ENCODE peak calls at places on chromosomes 12 and 14, in eight cellular contexts. One of them, this sample, is unnamed.
A peak's percentile ranks its signal among the peaks of the same experiment; 100 is the strongest.

GRCh38 chr12:60072911-60073310 is 477.1 kb downstream of the SLC16A7 start:
- DNase-seq in NCI-H1092 treated with DMSO at 0.1 percent for 48 hours: no peak
- DNase-seq in T-helper 17 cell: no peak
- DNase-seq in ovary: no peak
- DNase-seq in AG10803: peak; percentile 55
- DNase-seq in activated CD4-positive, alpha-beta T cell treated with anti-CD3 and anti-CD28 coated beads, Interleukin-2, amount 10 ng/mL, durations not matched to agents 24 days and 14 days: no peak
- DNase-seq in uterus: no peak
- DNase-seq in GM13977: no peak
- DNase-seq in this sample: no peak

GRCh38 chr12:112728909-112729308 is 62.6 kb upstream of the RPH3A start:
- DNase-seq in NCI-H1092 treated with DMSO at 0.1 percent for 48 hours: no peak
- DNase-seq in T-helper 17 cell: no peak
- DNase-seq in ovary: no peak
- DNase-seq in AG10803: no peak
- DNase-seq in activated CD4-positive, alpha-beta T cell treated with anti-CD3 and anti-CD28 coated beads, Interleukin-2, amount 10 ng/mL, durations not matched to agents 24 days and 14 days: no peak
- DNase-seq in uterus: no peak
- DNase-seq in GM13977: no peak
- DNase-seq in this sample: no peak

GRCh38 chr12:57694459-57695019 is 607 bp downstream of the OS9 start:
- DNase-seq in NCI-H1092 treated with DMSO at 0.1 percent for 48 hours: peak; percentile 3
- DNase-seq in T-helper 17 cell: no peak
- DNase-seq in ovary: peak; percentile 30
- DNase-seq in AG10803: no peak
- DNase-seq in activated CD4-positive, alpha-beta T cell treated with anti-CD3 and anti-CD28 coated beads, Interleukin-2, amount 10 ng/mL, durations not matched to agents 24 days and 14 days: no peak
- DNase-seq in uterus: no peak
- DNase-seq in GM13977: no peak
- DNase-seq in this sample: no peak

GRCh38 chr12:6962285-6963015 is 8.0 kb downstream of the PHB2 start:
- DNase-seq in NCI-H1092 treated with DMSO at 0.1 percent for 48 hours: no peak
- DNase-seq in T-helper 17 cell: no peak
- DNase-seq in ovary: peak; percentile 24
- DNase-seq in AG10803: no peak
- DNase-seq in activated CD4-positive, alpha-beta T cell treated with anti-CD3 and anti-CD28 coated beads, Interleukin-2, amount 10 ng/mL, durations not matched to agents 24 days and 14 days: no peak
- DNase-seq in uterus: no peak
- DNase-seq in GM13977: no peak
- DNase-seq in this sample: no peak

GRCh38 chr14:103562385-103563088 is at the start of the genes BAG5 and COA8:
- DNase-seq in NCI-H1092 treated with DMSO at 0.1 percent for 48 hours: peak; percentile 83
- DNase-seq in T-helper 17 cell: peak; percentile 76
- DNase-seq in ovary: peak; percentile 78
- DNase-seq in AG10803: peak; percentile 84
- DNase-seq in activated CD4-positive, alpha-beta T cell treated with anti-CD3 and anti-CD28 coated beads, Interleukin-2, amount 10 ng/mL, durations not matched to agents 24 days and 14 days: peak; percentile 96
- DNase-seq in uterus: peak; percentile 85
- DNase-seq in GM13977: peak; percentile 98
- DNase-seq in this sample: no peak

GRCh38 chr14:55152052-55152753 is 23.2 kb downstream of the LGALS3 start:
- DNase-seq in NCI-H1092 treated with DMSO at 0.1 percent for 48 hours: no peak
- DNase-seq in T-helper 17 cell: no peak
- DNase-seq in ovary: no peak
- DNase-seq in AG10803: peak; percentile 52
- DNase-seq in activated CD4-positive, alpha-beta T cell treated with anti-CD3 and anti-CD28 coated beads, Interleukin-2, amount 10 ng/mL, durations not matched to agents 24 days and 14 days: no peak
- DNase-seq in uterus: no peak
- DNase-seq in GM13977: no peak
- DNase-seq in this sample: no peak

GRCh38 chr12:67909091-67909531 is 80.1 kb upstream of the IFNG-AS1 start:
- DNase-seq in NCI-H1092 treated with DMSO at 0.1 percent for 48 hours: no peak
- DNase-seq in T-helper 17 cell: no peak
- DNase-seq in ovary: no peak
- DNase-seq in AG10803: peak; percentile 95
- DNase-seq in activated CD4-positive, alpha-beta T cell treated with anti-CD3 and anti-CD28 coated beads, Interleukin-2, amount 10 ng/mL, durations not matched to agents 24 days and 14 days: no peak
- DNase-seq in uterus: no peak
- DNase-seq in GM13977: no peak
- DNase-seq in this sample: no peak

GRCh38 chr14:74133833-74134481 is 49.2 kb downstream of the LIN52 start:
- DNase-seq in NCI-H1092 treated with DMSO at 0.1 percent for 48 hours: no peak
- DNase-seq in T-helper 17 cell: no peak
- DNase-seq in ovary: no peak
- DNase-seq in AG10803: no peak
- DNase-seq in activated CD4-positive, alpha-beta T cell treated with anti-CD3 and anti-CD28 coated beads, Interleukin-2, amount 10 ng/mL, durations not matched to agents 24 days and 14 days: no peak
- DNase-seq in uterus: no peak
- DNase-seq in GM13977: no peak
- DNase-seq in this sample: no peak

GRCh38 chr12:3409662-3410061 is 81.3 kb upstream of the PRMT8 start:
- DNase-seq in NCI-H1092 treated with DMSO at 0.1 percent for 48 hours: no peak
- DNase-seq in T-helper 17 cell: no peak
- DNase-seq in ovary: no peak
- DNase-seq in AG10803: no peak
- DNase-seq in activated CD4-positive, alpha-beta T cell treated with anti-CD3 and anti-CD28 coated beads, Interleukin-2, amount 10 ng/mL, durations not matched to agents 24 days and 14 days: no peak
- DNase-seq in uterus: no peak
- DNase-seq in GM13977: no peak
- DNase-seq in this sample: no peak

GRCh38 chr12:1122803-1123202 is 131.8 kb downstream of the ERC1 start:
- DNase-seq in NCI-H1092 treated with DMSO at 0.1 percent for 48 hours: no peak
- DNase-seq in T-helper 17 cell: peak; percentile 43
- DNase-seq in ovary: no peak
- DNase-seq in AG10803: no peak
- DNase-seq in activated CD4-positive, alpha-beta T cell treated with anti-CD3 and anti-CD28 coated beads, Interleukin-2, amount 10 ng/mL, durations not matched to agents 24 days and 14 days: peak; percentile 55
- DNase-seq in uterus: no peak
- DNase-seq in GM13977: no peak
- DNase-seq in this sample: no peak

GRCh38 chr14:74932401-74932901 is 9.4 kb upstream of the RPS6KL1 start:
- DNase-seq in NCI-H1092 treated with DMSO at 0.1 percent for 48 hours: no peak
- DNase-seq in T-helper 17 cell: no peak
- DNase-seq in ovary: no peak
- DNase-seq in AG10803: no peak
- DNase-seq in activated CD4-positive, alpha-beta T cell treated with anti-CD3 and anti-CD28 coated beads, Interleukin-2, amount 10 ng/mL, durations not matched to agents 24 days and 14 days: no peak
- DNase-seq in uterus: no peak
- DNase-seq in GM13977: no peak
- DNase-seq in this sample: no peak

GRCh38 chr12:59699408-59700144 is 103.7 kb downstream of the SLC16A7 start:
- DNase-seq in NCI-H1092 treated with DMSO at 0.1 percent for 48 hours: no peak
- DNase-seq in T-helper 17 cell: no peak
- DNase-seq in ovary: no peak
- DNase-seq in AG10803: peak; percentile 91
- DNase-seq in activated CD4-positive, alpha-beta T cell treated with anti-CD3 and anti-CD28 coated beads, Interleukin-2, amount 10 ng/mL, durations not matched to agents 24 days and 14 days: no peak
- DNase-seq in uterus: no peak
- DNase-seq in GM13977: no peak
- DNase-seq in this sample: no peak

GRCh38 chr12:11724888-11725310 is 75.4 kb downstream of the ETV6 start:
- DNase-seq in NCI-H1092 treated with DMSO at 0.1 percent for 48 hours: no peak
- DNase-seq in T-helper 17 cell: no peak
- DNase-seq in ovary: no peak
- DNase-seq in AG10803: peak; percentile 61
- DNase-seq in activated CD4-positive, alpha-beta T cell treated with anti-CD3 and anti-CD28 coated beads, Interleukin-2, amount 10 ng/mL, durations not matched to agents 24 days and 14 days: no peak
- DNase-seq in uterus: no peak
- DNase-seq in GM13977: no peak
- DNase-seq in this sample: no peak

GRCh38 chr14:61681413-61681812 is 13.9 kb upstream of the HIF1A start:
- DNase-seq in NCI-H1092 treated with DMSO at 0.1 percent for 48 hours: no peak
- DNase-seq in T-helper 17 cell: no peak
- DNase-seq in ovary: no peak
- DNase-seq in AG10803: no peak
- DNase-seq in activated CD4-positive, alpha-beta T cell treated with anti-CD3 and anti-CD28 coated beads, Interleukin-2, amount 10 ng/mL, durations not matched to agents 24 days and 14 days: no peak
- DNase-seq in uterus: no peak
- DNase-seq in GM13977: no peak
- DNase-seq in this sample: no peak

GRCh38 chr12:16603265-16603915 is 2.6 kb downstream of the LMO3 start:
- DNase-seq in NCI-H1092 treated with DMSO at 0.1 percent for 48 hours: peak; percentile 65
- DNase-seq in T-helper 17 cell: no peak
- DNase-seq in ovary: no peak
- DNase-seq in AG10803: no peak
- DNase-seq in activated CD4-positive, alpha-beta T cell treated with anti-CD3 and anti-CD28 coated beads, Interleukin-2, amount 10 ng/mL, durations not matched to agents 24 days and 14 days: no peak
- DNase-seq in uterus: no peak
- DNase-seq in GM13977: no peak
- DNase-seq in this sample: no peak

GRCh38 chr14:50399251-50400032 is 2.8 kb upstream of the CDKL1 start:
- DNase-seq in NCI-H1092 treated with DMSO at 0.1 percent for 48 hours: no peak
- DNase-seq in T-helper 17 cell: no peak
- DNase-seq in ovary: peak; percentile 56
- DNase-seq in AG10803: peak; percentile 63
- DNase-seq in activated CD4-positive, alpha-beta T cell treated with anti-CD3 and anti-CD28 coated beads, Interleukin-2, amount 10 ng/mL, durations not matched to agents 24 days and 14 days: no peak
- DNase-seq in uterus: peak; percentile 38
- DNase-seq in GM13977: no peak
- DNase-seq in this sample: no peak

GRCh38 chr12:42525444-42525843 is 64.1 kb downstream of the PRICKLE1 start:
- DNase-seq in NCI-H1092 treated with DMSO at 0.1 percent for 48 hours: no peak
- DNase-seq in T-helper 17 cell: no peak
- DNase-seq in ovary: no peak
- DNase-seq in AG10803: no peak
- DNase-seq in activated CD4-positive, alpha-beta T cell treated with anti-CD3 and anti-CD28 coated beads, Interleukin-2, amount 10 ng/mL, durations not matched to agents 24 days and 14 days: no peak
- DNase-seq in uterus: no peak
- DNase-seq in GM13977: no peak
- DNase-seq in this sample: no peak

GRCh38 chr12:79298511-79298910 is 392.3 kb downstream of the PAWR start:
- DNase-seq in NCI-H1092 treated with DMSO at 0.1 percent for 48 hours: no peak
- DNase-seq in T-helper 17 cell: no peak
- DNase-seq in ovary: no peak
- DNase-seq in AG10803: no peak
- DNase-seq in activated CD4-positive, alpha-beta T cell treated with anti-CD3 and anti-CD28 coated beads, Interleukin-2, amount 10 ng/mL, durations not matched to agents 24 days and 14 days: no peak
- DNase-seq in uterus: no peak
- DNase-seq in GM13977: no peak
- DNase-seq in this sample: no peak

GRCh38 chr12:111578971-111579340 is 20.2 kb downstream of the ATXN2 start:
- DNase-seq in NCI-H1092 treated with DMSO at 0.1 percent for 48 hours: no peak
- DNase-seq in T-helper 17 cell: no peak
- DNase-seq in ovary: no peak
- DNase-seq in AG10803: no peak
- DNase-seq in activated CD4-positive, alpha-beta T cell treated with anti-CD3 and anti-CD28 coated beads, Interleukin-2, amount 10 ng/mL, durations not matched to agents 24 days and 14 days: no peak
- DNase-seq in uterus: no peak
- DNase-seq in GM13977: no peak
- DNase-seq in this sample: no peak

GRCh38 chr12:113862570-113863454 is 103.3 kb downstream of the RBM19 start:
- DNase-seq in NCI-H1092 treated with DMSO at 0.1 percent for 48 hours: no peak
- DNase-seq in T-helper 17 cell: no peak
- DNase-seq in ovary: no peak
- DNase-seq in AG10803: peak; percentile 74
- DNase-seq in activated CD4-positive, alpha-beta T cell treated with anti-CD3 and anti-CD28 coated beads, Interleukin-2, amount 10 ng/mL, durations not matched to agents 24 days and 14 days: no peak
- DNase-seq in uterus: no peak
- DNase-seq in GM13977: peak; percentile 55
- DNase-seq in this sample: no peak

GRCh38 chr12:69039881-69040280 is 106.9 kb upstream of the CPM start:
- DNase-seq in NCI-H1092 treated with DMSO at 0.1 percent for 48 hours: no peak
- DNase-seq in T-helper 17 cell: no peak
- DNase-seq in ovary: no peak
- DNase-seq in AG10803: peak; percentile 42
- DNase-seq in activated CD4-positive, alpha-beta T cell treated with anti-CD3 and anti-CD28 coated beads, Interleukin-2, amount 10 ng/mL, durations not matched to agents 24 days and 14 days: no peak
- DNase-seq in uterus: no peak
- DNase-seq in GM13977: no peak
- DNase-seq in this sample: no peak

GRCh38 chr14:78319826-78320635 is 149.9 kb downstream of the NRXN3 start:
- DNase-seq in NCI-H1092 treated with DMSO at 0.1 percent for 48 hours: peak; percentile 97
- DNase-seq in T-helper 17 cell: no peak
- DNase-seq in ovary: no peak
- DNase-seq in AG10803: no peak
- DNase-seq in activated CD4-positive, alpha-beta T cell treated with anti-CD3 and anti-CD28 coated beads, Interleukin-2, amount 10 ng/mL, durations not matched to agents 24 days and 14 days: no peak
- DNase-seq in uterus: no peak
- DNase-seq in GM13977: no peak
- DNase-seq in this sample: no peak

GRCh38 chr12:99282086-99282485 is 365.5 kb upstream of the GARIN6 start:
- DNase-seq in NCI-H1092 treated with DMSO at 0.1 percent for 48 hours: no peak
- DNase-seq in T-helper 17 cell: no peak
- DNase-seq in ovary: no peak
- DNase-seq in AG10803: no peak
- DNase-seq in activated CD4-positive, alpha-beta T cell treated with anti-CD3 and anti-CD28 coated beads, Interleukin-2, amount 10 ng/mL, durations not matched to agents 24 days and 14 days: no peak
- DNase-seq in uterus: no peak
- DNase-seq in GM13977: no peak
- DNase-seq in this sample: no peak

GRCh38 chr12:104280703-104281458 is 22.7 kb upstream of the EID3 start:
- DNase-seq in NCI-H1092 treated with DMSO at 0.1 percent for 48 hours: no peak
- DNase-seq in T-helper 17 cell: no peak
- DNase-seq in ovary: no peak
- DNase-seq in AG10803: peak; percentile 94
- DNase-seq in activated CD4-positive, alpha-beta T cell treated with anti-CD3 and anti-CD28 coated beads, Interleukin-2, amount 10 ng/mL, durations not matched to agents 24 days and 14 days: no peak
- DNase-seq in uterus: no peak
- DNase-seq in GM13977: no peak
- DNase-seq in this sample: no peak

GRCh38 chr12:25320123-25321006 is 69.6 kb upstream of the KRAS start:
- DNase-seq in NCI-H1092 treated with DMSO at 0.1 percent for 48 hours: no peak
- DNase-seq in T-helper 17 cell: no peak
- DNase-seq in ovary: no peak
- DNase-seq in AG10803: peak; percentile 24
- DNase-seq in activated CD4-positive, alpha-beta T cell treated with anti-CD3 and anti-CD28 coated beads, Interleukin-2, amount 10 ng/mL, durations not matched to agents 24 days and 14 days: peak; percentile 61
- DNase-seq in uterus: no peak
- DNase-seq in GM13977: peak; percentile 28
- DNase-seq in this sample: no peak

GRCh38 chr12:2411586-2412304 is 359.0 kb downstream of the CACNA1C start:
- DNase-seq in NCI-H1092 treated with DMSO at 0.1 percent for 48 hours: no peak
- DNase-seq in T-helper 17 cell: no peak
- DNase-seq in ovary: no peak
- DNase-seq in AG10803: no peak
- DNase-seq in activated CD4-positive, alpha-beta T cell treated with anti-CD3 and anti-CD28 coated beads, Interleukin-2, amount 10 ng/mL, durations not matched to agents 24 days and 14 days: no peak
- DNase-seq in uterus: no peak
- DNase-seq in GM13977: no peak
- DNase-seq in this sample: no peak

GRCh38 chr12:78036889-78037288 is 206.2 kb downstream of the NAV3 start:
- DNase-seq in NCI-H1092 treated with DMSO at 0.1 percent for 48 hours: no peak
- DNase-seq in T-helper 17 cell: no peak
- DNase-seq in ovary: no peak
- DNase-seq in AG10803: no peak
- DNase-seq in activated CD4-positive, alpha-beta T cell treated with anti-CD3 and anti-CD28 coated beads, Interleukin-2, amount 10 ng/mL, durations not matched to agents 24 days and 14 days: no peak
- DNase-seq in uterus: no peak
- DNase-seq in GM13977: no peak
- DNase-seq in this sample: peak; percentile 48

GRCh38 chr12:89789862-89790261 is 81.2 kb upstream of the ATP2B1 start:
- DNase-seq in NCI-H1092 treated with DMSO at 0.1 percent for 48 hours: no peak
- DNase-seq in T-helper 17 cell: no peak
- DNase-seq in ovary: no peak
- DNase-seq in AG10803: peak; percentile 73
- DNase-seq in activated CD4-positive, alpha-beta T cell treated with anti-CD3 and anti-CD28 coated beads, Interleukin-2, amount 10 ng/mL, durations not matched to agents 24 days and 14 days: no peak
- DNase-seq in uterus: no peak
- DNase-seq in GM13977: no peak
- DNase-seq in this sample: no peak

GRCh38 chr12:46559311-46559710 is 186.7 kb upstream of the SLC38A2 start:
- DNase-seq in NCI-H1092 treated with DMSO at 0.1 percent for 48 hours: no peak
- DNase-seq in T-helper 17 cell: no peak
- DNase-seq in ovary: no peak
- DNase-seq in AG10803: peak; percentile 97
- DNase-seq in activated CD4-positive, alpha-beta T cell treated with anti-CD3 and anti-CD28 coated beads, Interleukin-2, amount 10 ng/mL, durations not matched to agents 24 days and 14 days: no peak
- DNase-seq in uterus: no peak
- DNase-seq in GM13977: no peak
- DNase-seq in this sample: no peak

GRCh38 chr12:71472441-71472911 is 32.9 kb downstream of the LGR5 start:
- DNase-seq in NCI-H1092 treated with DMSO at 0.1 percent for 48 hours: no peak
- DNase-seq in T-helper 17 cell: no peak
- DNase-seq in ovary: no peak
- DNase-seq in AG10803: peak; percentile 66
- DNase-seq in activated CD4-positive, alpha-beta T cell treated with anti-CD3 and anti-CD28 coated beads, Interleukin-2, amount 10 ng/mL, durations not matched to agents 24 days and 14 days: no peak
- DNase-seq in uterus: no peak
- DNase-seq in GM13977: no peak
- DNase-seq in this sample: no peak

GRCh38 chr12:56723889-56724659 is 1.0 kb downstream of the NACA start:
- DNase-seq in NCI-H1092 treated with DMSO at 0.1 percent for 48 hours: no peak
- DNase-seq in T-helper 17 cell: no peak
- DNase-seq in ovary: peak; percentile 71
- DNase-seq in AG10803: peak; percentile 87
- DNase-seq in activated CD4-positive, alpha-beta T cell treated with anti-CD3 and anti-CD28 coated beads, Interleukin-2, amount 10 ng/mL, durations not matched to agents 24 days and 14 days: peak; percentile 69
- DNase-seq in uterus: peak; percentile 63
- DNase-seq in GM13977: peak; percentile 9
- DNase-seq in this sample: no peak

GRCh38 chr12:4069046-4070010 is 196.1 kb upstream of the PARP11 start:
- DNase-seq in NCI-H1092 treated with DMSO at 0.1 percent for 48 hours: no peak
- DNase-seq in T-helper 17 cell: no peak
- DNase-seq in ovary: no peak
- DNase-seq in AG10803: no peak
- DNase-seq in activated CD4-positive, alpha-beta T cell treated with anti-CD3 and anti-CD28 coated beads, Interleukin-2, amount 10 ng/mL, durations not matched to agents 24 days and 14 days: peak; percentile 54
- DNase-seq in uterus: no peak
- DNase-seq in GM13977: peak; percentile 23
- DNase-seq in this sample: no peak

GRCh38 chr12:104315326-104316224 is 12.0 kb downstream of the EID3 start:
- DNase-seq in NCI-H1092 treated with DMSO at 0.1 percent for 48 hours: no peak
- DNase-seq in T-helper 17 cell: no peak
- DNase-seq in ovary: no peak
- DNase-seq in AG10803: peak; percentile 27
- DNase-seq in activated CD4-positive, alpha-beta T cell treated with anti-CD3 and anti-CD28 coated beads, Interleukin-2, amount 10 ng/mL, durations not matched to agents 24 days and 14 days: peak; percentile 35
- DNase-seq in uterus: no peak
- DNase-seq in GM13977: no peak
- DNase-seq in this sample: no peak

GRCh38 chr14:63904724-63905123 is 51.9 kb downstream of the SYNE2 start:
- DNase-seq in NCI-H1092 treated with DMSO at 0.1 percent for 48 hours: no peak
- DNase-seq in T-helper 17 cell: no peak
- DNase-seq in ovary: no peak
- DNase-seq in AG10803: no peak
- DNase-seq in activated CD4-positive, alpha-beta T cell treated with anti-CD3 and anti-CD28 coated beads, Interleukin-2, amount 10 ng/mL, durations not matched to agents 24 days and 14 days: no peak
- DNase-seq in uterus: no peak
- DNase-seq in GM13977: no peak
- DNase-seq in this sample: no peak